ENCODE peak calls at places on chromosome 10, in four cellular contexts. M, G, K and H are unnamed samples. For H3K36me3, the result is how much of the 10 kb centered on the place peaks cover.

GRCh38 chr10:32093650-32094049 is 37.4 kb upstream of the KIF5B start:
- DNase-seq in M (no peak), G (no peak), K (no peak), H (no peak)

GRCh38 chr10:10785627-10786333 is 231.9 kb upstream of the CELF2 start:
- DNase-seq in M (no peak), G (no peak), K (no peak), H (no peak)

GRCh38 chr10:98331888-98332287 is 63.9 kb upstream of the LOXL4 start:
- DNase-seq in M (no peak), G (no peak), K (no peak), H (no peak)

GRCh38 chr10:79243211-79244067 is 103.8 kb upstream of the PPIF start:
- DNase-seq in M (peak), G (peak), K (peak), H (no peak)

GRCh38 chr10:102652170-102652926 is 8.1 kb downstream of the TRIM8 start:
- DNase-seq in M (no peak), G (no peak), K (no peak), H (no peak)

GRCh38 chr10:1328951-1329614 is 272.9 kb downstream of the WDR37 start:
- DNase-seq in M (no peak), G (no peak), K (no peak), H (no peak)

GRCh38 chr10:86363833-86364511 is 2.6 kb downstream of the GRID1 start:
- DNase-seq in M (peak), G (no peak), K (no peak), H (no peak)

GRCh38 chr10:92062273-92062672 is 138.7 kb downstream of the BTAF1 start:
- DNase-seq in M (no peak), G (no peak), K (no peak), H (no peak)

GRCh38 chr10:50501478-50501877 is 122.3 kb downstream of the SGMS1 start:
- DNase-seq in M (no peak), G (no peak), K (no peak), H (no peak)

GRCh38 chr10:3978174-3978573 is 193.2 kb upstream of the KLF6 start:
- DNase-seq in M (no peak), G (no peak), K (no peak), H (no peak)

GRCh38 chr10:94042001-94042813 is 48.5 kb downstream of the PLCE1 start:
- DNase-seq in M (no peak), G (no peak), K (no peak), H (no peak)

GRCh38 chr10:26046073-26046684 is 112.2 kb downstream of the MYO3A start:
- DNase-seq in M (no peak), G (no peak), K (no peak), H (no peak)

GRCh38 chr10:4270116-4270515 is 485.1 kb upstream of the KLF6 start:
- DNase-seq in M (no peak), G (peak), K (no peak), H (peak)

GRCh38 chr10:132535065-132535651 is 2.4 kb upstream of the INPP5A start:
- DNase-seq in M (peak), G (no peak), K (no peak), H (no peak)

GRCh38 chr10:96276831-96277230 is 5.5 kb upstream of the BLNK start:
- DNase-seq in M (no peak), G (no peak), K (no peak), H (no peak)

GRCh38 chr10:2036209-2036608 is 298.9 kb upstream of the ADARB2 start:
- DNase-seq in M (no peak), G (no peak), K (no peak), H (no peak)

GRCh38 chr10:97780991-97781540 is 9.3 kb upstream of the SFRP5 start:
- DNase-seq in M (no peak), G (peak), K (no peak), H (no peak)

GRCh38 chr10:23081891-23082290 is 13.5 kb upstream of the MSRB2 start:
- DNase-seq in M (no peak), G (no peak), K (no peak), H (no peak)

GRCh38 chr10:121751191-121751760 is 153.0 kb upstream of the FGFR2 start:
- DNase-seq in M (no peak), G (no peak), K (no peak), H (no peak)

GRCh38 chr10:114042895-114043531 is 653 bp upstream of the ADRB1 start:
- DNase-seq in M (peak), G (peak), K (peak), H (no peak)

GRCh38 chr10:4229106-4229505 is 444.1 kb upstream of the KLF6 start:
- DNase-seq in M (no peak), G (no peak), K (no peak), H (no peak)

GRCh38 chr10:73771722-73772279 is 10.0 kb upstream of the CHCHD1 start:
- DNase-seq in M (peak), G (no peak), K (peak), H (peak)

GRCh38 chr10:18097524-18097923 is 42.7 kb upstream of the CACNB2 start:
- DNase-seq in M (no peak), G (no peak), K (no peak), H (peak)

GRCh38 chr10:59830601-59831259 is 75.6 kb downstream of the CCDC6 start:
- DNase-seq in M (no peak), G (peak), K (peak), H (no peak)

GRCh38 chr10:130167707-130168106 is 31.5 kb downstream of the GLRX3 start:
- DNase-seq in M (no peak), G (no peak), K (no peak), H (no peak)
- H3K36me3 ChIP-seq in M (under half), G (half or more), K (under half), H (half or more)

DNA sequence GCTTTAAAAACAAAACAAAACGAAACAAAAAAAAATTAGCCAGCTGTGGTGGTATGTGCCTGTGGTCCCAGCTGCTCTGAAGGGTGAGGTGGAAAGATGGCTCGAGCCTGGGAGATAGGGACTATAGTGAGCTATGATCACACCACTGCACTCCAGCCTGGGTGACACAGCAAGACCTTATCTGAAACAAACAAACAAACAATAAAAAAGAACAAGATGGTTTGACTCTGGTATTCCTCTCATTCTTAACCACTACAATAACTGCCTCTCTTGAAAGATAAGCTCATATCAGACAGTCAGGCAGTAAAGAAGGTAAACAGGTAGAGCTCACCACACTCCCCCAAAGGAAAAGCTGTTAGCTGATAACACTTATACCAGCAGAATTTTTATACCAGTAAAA is 14.1 kb upstream of the DUSP5 start:
- DNase-seq in M (no peak), G (no peak), K (no peak), H (no peak)
- TF ChIP-seq EP300 in M (no peak), G (no peak), K (no peak), H (no peak)

GRCh38 chr10:125205431-125205830 is 45.1 kb upstream of the CTBP2 start:
- DNase-seq in M (no peak), G (no peak), K (no peak), H (no peak)

GRCh38 chr10:125206618-125207017 is 46.3 kb upstream of the CTBP2 start:
- DNase-seq in M (no peak), G (no peak), K (no peak), H (no peak)

GRCh38 chr10:125201791-125202622 is 41.6 kb upstream of the CTBP2 start:
- DNase-seq in M (no peak), G (no peak), K (no peak), H (no peak)

GRCh38 chr10:125203186-125203800 is 42.9 kb upstream of the CTBP2 start:
- DNase-seq in M (no peak), G (no peak), K (no peak), H (no peak)

DNA sequence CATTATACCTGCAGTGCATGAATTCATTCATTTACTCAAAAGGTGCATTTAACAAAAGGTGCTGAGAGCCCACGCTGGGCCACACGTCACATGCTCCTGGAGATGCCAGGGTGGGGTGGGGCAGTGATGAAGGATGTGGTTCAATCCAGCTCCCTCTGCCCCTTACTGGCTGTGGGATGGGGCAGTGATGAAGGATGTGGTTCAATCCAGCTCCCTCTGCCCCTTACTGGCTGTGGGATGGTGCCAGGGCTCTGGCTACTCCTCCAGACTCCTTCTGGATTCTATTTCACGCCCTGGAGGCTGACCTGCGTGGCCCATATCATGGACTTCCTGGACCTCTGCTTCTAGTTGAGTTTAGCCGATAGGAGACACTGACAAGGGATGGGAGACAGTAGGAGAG is 44.0 kb upstream of the CTBP2 start:
- DNase-seq in M (no peak), G (peak), K (no peak), H (no peak)
- H3K36me3 ChIP-seq in M (under half), G (under half), K (under half), H (under half)

GRCh38 chr10:34045571-34046190 is 711.2 kb upstream of the NRP1 start:
- DNase-seq in M (no peak), G (no peak), K (no peak), H (no peak)

GRCh38 chr10:34046651-34047050 is 712.2 kb upstream of the NRP1 start:
- DNase-seq in M (no peak), G (no peak), K (no peak), H (no peak)

GRCh38 chr10:34049469-34049868 is 715.0 kb upstream of the NRP1 start:
- DNase-seq in M (no peak), G (no peak), K (no peak), H (no peak)

GRCh38 chr10:34047389-34047788 is 712.9 kb upstream of the NRP1 start:
- DNase-seq in M (no peak), G (no peak), K (no peak), H (no peak)

GRCh38 chr10:34049887-34050286 is 715.4 kb upstream of the NRP1 start:
- DNase-seq in M (no peak), G (no peak), K (no peak), H (no peak)
- TF ChIP-seq EP300 in M (no peak), G (no peak), K (no peak), H (no peak)